ENCODE peak calls at places on chromosomes 5 and 9, in seven cellular contexts. G is K562, H is WTC11, I is HEK293T, A is GM12878, D is HepG2, M is H1. K is an unnamed sample.

GRCh38 chr9:121358747-121359146 is 11.3 kb downstream of the STOM start:
- DNase-seq in G (no peak), H (no peak), I (no peak), A (no peak), D (no peak), M (no peak), K (no peak)

GRCh38 chr5:178902849-178903248 is 7.1 kb downstream of the ZFP2 start:
- DNase-seq in G (no peak), H (no peak), I (no peak), A (no peak), D (no peak), M (no peak), K (no peak)

GRCh38 chr5:54774281-54775171 is 210.9 kb downstream of the ESM1 start:
- DNase-seq in G (no peak), H (no peak), I (no peak), A (no peak), D (no peak), M (no peak), K (no peak)

GRCh38 chr9:34612788-34613390 is 992 bp upstream of the RPP25L start:
- DNase-seq in G (peak), H (peak), I (peak), A (no peak), D (peak), M (peak), K (peak)

GRCh38 chr9:38144421-38144820 is 75.4 kb upstream of the SHB start:
- DNase-seq in G (no peak), H (no peak), I (no peak), A (no peak), D (no peak), M (no peak), K (no peak)

GRCh38 chr5:111743521-111743920 is 13.5 kb downstream of the NREP start:
- DNase-seq in G (no peak), H (no peak), I (no peak), A (no peak), D (no peak), M (no peak), K (no peak)

GRCh38 chr5:168607946-168608345 is 28.8 kb upstream of the PANK3 start:
- DNase-seq in G (no peak), H (no peak), I (no peak), A (no peak), D (no peak), M (no peak), K (no peak)

GRCh38 chr9:98148486-98148885 is 29.5 kb upstream of the TRIM14 start:
- DNase-seq in G (no peak), H (no peak), I (no peak), A (no peak), D (no peak), M (no peak), K (no peak)

GRCh38 chr9:135488527-135488926 is 8.9 kb downstream of the PPP1R26 start:
- DNase-seq in G (no peak), H (no peak), I (no peak), A (no peak), D (no peak), M (no peak), K (no peak)

GRCh38 chr9:98101868-98102273 is 17.2 kb downstream of the TRIM14 start:
- DNase-seq in G (no peak), H (no peak), I (no peak), A (peak), D (no peak), M (no peak), K (no peak)

GRCh38 chr5:534006-534742 is 9.9 kb upstream of the SLC9A3 start:
- DNase-seq in G (no peak), H (no peak), I (no peak), A (no peak), D (no peak), M (no peak), K (no peak)

GRCh38 chr9:73050887-73051550 is 98.2 kb upstream of the ALDH1A1 start:
- DNase-seq in G (no peak), H (peak), I (peak), A (no peak), D (peak), M (no peak), K (peak)

GRCh38 chr9:101705135-101705661 is 33.2 kb downstream of the GRIN3A start:
- DNase-seq in G (no peak), H (peak), I (peak), A (no peak), D (no peak), M (peak), K (no peak)

GRCh38 chr9:372143-372542 is 157.5 kb downstream of the DOCK8 start:
- DNase-seq in G (no peak), H (no peak), I (no peak), A (no peak), D (no peak), M (no peak), K (no peak)

GRCh38 chr5:167866797-167867196 is 424.6 kb upstream of the WWC1 start:
- DNase-seq in G (no peak), H (no peak), I (no peak), A (no peak), D (no peak), M (no peak), K (no peak)

GRCh38 chr5:147225938-147226337 is 8.9 kb upstream of the STK32A start:
- DNase-seq in G (no peak), H (no peak), I (no peak), A (no peak), D (no peak), M (no peak), K (no peak)

GRCh38 chr5:39264528-39264927 is 45.2 kb upstream of the FYB1 start:
- DNase-seq in G (no peak), H (no peak), I (no peak), A (peak), D (no peak), M (no peak), K (no peak)

GRCh38 chr5:153496835-153497234 is 6.4 kb downstream of the GRIA1 start:
- DNase-seq in G (peak), H (no peak), I (peak), A (no peak), D (no peak), M (no peak), K (peak)

GRCh38 chr5:143428155-143428554 is 24.7 kb upstream of the NR3C1 start:
- DNase-seq in G (no peak), H (no peak), I (no peak), A (no peak), D (no peak), M (no peak), K (no peak)

GRCh38 chr5:133041910-133042309 is 9.9 kb upstream of the HSPA4 start:
- DNase-seq in G (no peak), H (no peak), I (no peak), A (no peak), D (no peak), M (no peak), K (no peak)

GRCh38 chr5:58184910-58185309 is 275.0 kb downstream of the PLK2 start:
- DNase-seq in G (no peak), H (no peak), I (no peak), A (no peak), D (no peak), M (no peak), K (no peak)

GRCh38 chr9:121289554-121290370 is 21.8 kb downstream of the GSN start:
- DNase-seq in G (no peak), H (no peak), I (no peak), A (no peak), D (no peak), M (no peak), K (no peak)

GRCh38 chr5:181207214-181207959 is 2.4 kb upstream of the TRIM7 start:
- DNase-seq in G (no peak), H (peak), I (peak), A (no peak), D (peak), M (peak), K (peak)

GRCh38 chr5:150763023-150763793 is 4.4 kb upstream of the DCTN4 start:
- DNase-seq in G (peak), H (no peak), I (no peak), A (no peak), D (peak), M (no peak), K (no peak)

GRCh38 chr5:308672-309271 is 12.7 kb upstream of the AHRR start:
- DNase-seq in G (peak), H (no peak), I (no peak), A (no peak), D (no peak), M (no peak), K (no peak)

GRCh38 chr5:62477801-62478200 is 65.2 kb downstream of the IPO11 start:
- DNase-seq in G (no peak), H (no peak), I (no peak), A (no peak), D (no peak), M (no peak), K (no peak)

GRCh38 chr5:1447772-1448361 is 2.6 kb upstream of the SLC6A3 start:
- DNase-seq in G (no peak), H (no peak), I (no peak), A (no peak), D (no peak), M (peak), K (no peak)

GRCh38 chr5:126129431-126129830 is 293.8 kb upstream of the GRAMD2B start:
- DNase-seq in G (no peak), H (no peak), I (no peak), A (no peak), D (no peak), M (no peak), K (no peak)

GRCh38 chr5:135264451-135265445 is 134.3 kb downstream of the MACROH2A1 start:
- DNase-seq in G (no peak), H (no peak), I (no peak), A (no peak), D (no peak), M (no peak), K (no peak)
- TF ChIP-seq SP1 in G (no peak), H (no peak), I (no peak), A (no peak), D (no peak), M (no peak), K (no peak)

DNA sequence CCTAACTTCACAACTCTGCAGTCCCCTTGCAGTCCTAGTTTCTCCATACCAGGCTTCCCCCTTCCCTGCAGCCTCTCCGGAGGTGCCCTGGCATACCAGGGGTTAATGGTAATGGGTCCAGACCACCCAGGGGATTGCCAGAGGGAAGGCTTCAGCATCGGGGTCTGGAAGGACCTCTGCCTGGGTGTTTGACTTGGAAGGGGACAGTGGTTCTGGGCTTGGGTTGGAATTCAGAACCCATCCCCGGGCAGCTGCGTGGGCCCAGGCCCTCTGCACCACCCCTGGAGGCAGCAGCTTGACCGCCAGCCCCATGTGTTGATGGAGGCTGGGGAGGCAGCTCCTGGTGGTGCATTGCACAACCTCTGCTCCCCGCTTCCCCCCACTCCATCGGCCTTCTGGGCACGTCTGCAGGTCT is 1.3 kb downstream of the NCS1 start:
- DNase-seq in G (no peak), H (no peak), I (no peak), A (no peak), D (no peak), M (peak), K (no peak)
- TF ChIP-seq SP1 in G (no peak), H (no peak), I (no peak), A (no peak), D (no peak), M (no peak), K (no peak)

GRCh38 chr9:76610009-76610352 is 151.0 kb downstream of the GCNT1 start:
- DNase-seq in G (no peak), H (no peak), I (no peak), A (no peak), D (no peak), M (no peak), K (no peak)
- TF ChIP-seq SP1 in G (no peak), H (no peak), I (no peak), A (no peak), D (no peak), M (no peak), K (no peak)

GRCh38 chr9:8486095-8486494 is 686.5 kb upstream of the DMAC1 start:
- DNase-seq in G (no peak), H (peak), I (peak), A (no peak), D (no peak), M (peak), K (no peak)
- TF ChIP-seq SP1 in G (no peak), H (no peak), I (no peak), A (no peak), D (no peak), M (no peak), K (no peak)

DNA sequence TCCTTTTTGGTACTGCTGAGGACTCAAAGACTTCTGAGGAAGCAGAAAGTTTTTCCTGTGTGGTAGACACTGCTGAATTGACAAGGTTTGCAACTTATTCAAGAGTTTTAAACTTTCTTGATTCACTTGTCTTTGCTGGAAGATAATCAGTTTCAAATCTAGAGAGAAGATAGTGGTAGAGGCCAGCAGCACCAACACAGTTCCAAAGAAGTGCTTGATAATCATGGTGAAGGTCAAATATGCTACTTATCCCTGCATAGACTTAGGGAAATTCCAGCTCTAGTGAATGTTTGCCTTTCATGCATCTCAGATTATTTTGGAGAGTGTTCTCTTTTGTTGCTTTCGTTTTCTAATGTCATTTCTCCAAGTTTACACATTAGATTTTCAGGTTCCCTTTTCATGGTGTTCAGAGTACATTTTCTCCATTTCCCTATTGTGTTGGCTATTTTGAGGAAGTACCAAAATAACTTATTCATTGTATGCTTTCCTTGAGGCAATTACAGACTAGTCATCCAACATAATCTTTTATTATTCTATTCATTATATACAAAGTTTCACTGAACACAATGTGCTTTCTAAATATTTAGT is 549 bp downstream of the IFNE start:
- DNase-seq in G (no peak), H (no peak), I (no peak), A (no peak), D (no peak), M (no peak), K (no peak)
- TF ChIP-seq SP1 in G (no peak), H (no peak), I (no peak), A (no peak), D (no peak), M (no peak), K (no peak)

GRCh38 chr9:133115604-133116345 is 5.3 kb downstream of the RALGDS start:
- DNase-seq in G (no peak), H (no peak), I (no peak), A (peak), D (no peak), M (no peak), K (no peak)
- TF ChIP-seq SP1 in G (no peak), H (no peak), I (no peak), A (peak), D (no peak), M (no peak), K (no peak)

K was measured in HCT116.